ENCODE peak calls at places on chromosome 22, in four cellular contexts. One of them, this sample, is unnamed.

GRCh38 chr22:38953577-38954413 is 3.6 kb upstream of the APOBEC3A start:
- DNase-seq in nephron progenitor cell: no peak
- DNase-seq in HEK293T: no peak
- DNase-seq in stimulated activated CD4-positive, alpha-beta T cell treated with anti-CD3 and anti-CD28 coated beads, Interleukin-4, amount 100 ng/mL, for 48 hours: peak; percentile 77
- DNase-seq in this sample: no peak

GRCh38 chr22:27424319-27424718 is 377.2 kb downstream of the MN1 start:
- DNase-seq in nephron progenitor cell: no peak
- DNase-seq in HEK293T: no peak
- DNase-seq in stimulated activated CD4-positive, alpha-beta T cell treated with anti-CD3 and anti-CD28 coated beads, Interleukin-4, amount 100 ng/mL, for 48 hours: no peak
- DNase-seq in this sample: no peak

GRCh38 chr22:20963201-20964052 is 3.6 kb upstream of the AIFM3 start:
- DNase-seq in nephron progenitor cell: no peak
- DNase-seq in HEK293T: no peak
- DNase-seq in stimulated activated CD4-positive, alpha-beta T cell treated with anti-CD3 and anti-CD28 coated beads, Interleukin-4, amount 100 ng/mL, for 48 hours: no peak
- DNase-seq in this sample: no peak

GRCh38 chr22:18909556-18909955 is 3.4 kb downstream of the DGCR6 start:
- DNase-seq in HEK293T: no peak
- DNase-seq in stimulated activated CD4-positive, alpha-beta T cell treated with anti-CD3 and anti-CD28 coated beads, Interleukin-4, amount 100 ng/mL, for 48 hours: no peak
- DNase-seq in nephron progenitor cell: no peak
- DNase-seq in this sample: no peak

GRCh38 chr22:50399751-50400331 is 56.7 kb downstream of the PPP6R2 start:
- DNase-seq in nephron progenitor cell: peak; percentile 53
- DNase-seq in HEK293T: peak; percentile 54
- DNase-seq in stimulated activated CD4-positive, alpha-beta T cell treated with anti-CD3 and anti-CD28 coated beads, Interleukin-4, amount 100 ng/mL, for 48 hours: peak; percentile 15
- DNase-seq in this sample: peak; percentile 9

GRCh38 chr22:36201630-36202312 is at the start of gene APOL4:
- DNase-seq in stimulated activated CD4-positive, alpha-beta T cell treated with anti-CD3 and anti-CD28 coated beads, Interleukin-4, amount 100 ng/mL, for 48 hours: no peak
- DNase-seq in HEK293T: no peak
- DNase-seq in nephron progenitor cell: no peak
- DNase-seq in this sample: no peak

GRCh38 chr22:49224243-49224642 is 603.4 kb downstream of the BRD1 start:
- DNase-seq in nephron progenitor cell: no peak
- DNase-seq in stimulated activated CD4-positive, alpha-beta T cell treated with anti-CD3 and anti-CD28 coated beads, Interleukin-4, amount 100 ng/mL, for 48 hours: no peak
- DNase-seq in HEK293T: no peak
- DNase-seq in this sample: no peak

GRCh38 chr22:49168219-49168813 is 659.4 kb downstream of the BRD1 start:
- DNase-seq in stimulated activated CD4-positive, alpha-beta T cell treated with anti-CD3 and anti-CD28 coated beads, Interleukin-4, amount 100 ng/mL, for 48 hours: no peak
- DNase-seq in nephron progenitor cell: no peak
- DNase-seq in HEK293T: no peak
- DNase-seq in this sample: no peak

GRCh38 chr22:17228725-17229126 is 9.5 kb upstream of the ADA2 start:
- DNase-seq in stimulated activated CD4-positive, alpha-beta T cell treated with anti-CD3 and anti-CD28 coated beads, Interleukin-4, amount 100 ng/mL, for 48 hours: no peak
- DNase-seq in nephron progenitor cell: no peak
- DNase-seq in HEK293T: no peak
- DNase-seq in this sample: no peak

GRCh38 chr22:35783943-35784614 is 66.4 kb downstream of the APOL5 start:
- DNase-seq in stimulated activated CD4-positive, alpha-beta T cell treated with anti-CD3 and anti-CD28 coated beads, Interleukin-4, amount 100 ng/mL, for 48 hours: no peak
- DNase-seq in nephron progenitor cell: no peak
- DNase-seq in HEK293T: no peak
- DNase-seq in this sample: no peak

GRCh38 chr22:25573822-25574221 is 9.3 kb downstream of the GRK3 start:
- DNase-seq in nephron progenitor cell: no peak
- DNase-seq in HEK293T: no peak
- DNase-seq in stimulated activated CD4-positive, alpha-beta T cell treated with anti-CD3 and anti-CD28 coated beads, Interleukin-4, amount 100 ng/mL, for 48 hours: no peak
- DNase-seq in this sample: no peak

GRCh38 chr22:35312198-35313059 is 12.7 kb downstream of the TOM1 start:
- DNase-seq in stimulated activated CD4-positive, alpha-beta T cell treated with anti-CD3 and anti-CD28 coated beads, Interleukin-4, amount 100 ng/mL, for 48 hours: no peak
- DNase-seq in HEK293T: no peak
- DNase-seq in nephron progenitor cell: no peak
- DNase-seq in this sample: no peak

GRCh38 chr22:38309614-38310517 is 7.4 kb downstream of the CSNK1E start:
- DNase-seq in HEK293T: no peak
- DNase-seq in stimulated activated CD4-positive, alpha-beta T cell treated with anti-CD3 and anti-CD28 coated beads, Interleukin-4, amount 100 ng/mL, for 48 hours: no peak
- DNase-seq in nephron progenitor cell: no peak
- DNase-seq in this sample: no peak

GRCh38 chr22:22403306-22403705 is 105.2 kb downstream of the ZNF280B start:
- DNase-seq in HEK293T: no peak
- DNase-seq in stimulated activated CD4-positive, alpha-beta T cell treated with anti-CD3 and anti-CD28 coated beads, Interleukin-4, amount 100 ng/mL, for 48 hours: no peak
- DNase-seq in nephron progenitor cell: no peak
- DNase-seq in this sample: no peak

GRCh38 chr22:35629406-35630234 is 12.5 kb upstream of the MB start:
- DNase-seq in nephron progenitor cell: no peak
- DNase-seq in HEK293T: no peak
- DNase-seq in stimulated activated CD4-positive, alpha-beta T cell treated with anti-CD3 and anti-CD28 coated beads, Interleukin-4, amount 100 ng/mL, for 48 hours: peak; percentile 45
- DNase-seq in this sample: no peak

GRCh38 chr22:26673485-26673884 is 16.1 kb downstream of the MIAT start:
- DNase-seq in nephron progenitor cell: no peak
- DNase-seq in HEK293T: no peak
- DNase-seq in stimulated activated CD4-positive, alpha-beta T cell treated with anti-CD3 and anti-CD28 coated beads, Interleukin-4, amount 100 ng/mL, for 48 hours: no peak
- DNase-seq in this sample: no peak

GRCh38 chr22:46052331-46052771 is 75.4 kb upstream of the WNT7B start:
- DNase-seq in nephron progenitor cell: no peak
- DNase-seq in stimulated activated CD4-positive, alpha-beta T cell treated with anti-CD3 and anti-CD28 coated beads, Interleukin-4, amount 100 ng/mL, for 48 hours: no peak
- DNase-seq in HEK293T: no peak
- DNase-seq in this sample: no peak

GRCh38 chr22:34160117-34160758 is 240.0 kb upstream of the LARGE1 start:
- DNase-seq in stimulated activated CD4-positive, alpha-beta T cell treated with anti-CD3 and anti-CD28 coated beads, Interleukin-4, amount 100 ng/mL, for 48 hours: no peak
- DNase-seq in HEK293T: no peak
- DNase-seq in nephron progenitor cell: no peak
- DNase-seq in this sample: no peak

GRCh38 chr22:40654522-40655167 is 18.1 kb upstream of the MRTFA start:
- DNase-seq in nephron progenitor cell: no peak
- DNase-seq in stimulated activated CD4-positive, alpha-beta T cell treated with anti-CD3 and anti-CD28 coated beads, Interleukin-4, amount 100 ng/mL, for 48 hours: no peak
- DNase-seq in HEK293T: no peak
- DNase-seq in this sample: no peak

GRCh38 chr22:39183991-39184585 is 31.6 kb upstream of the CBX7 start:
- DNase-seq in nephron progenitor cell: no peak
- DNase-seq in stimulated activated CD4-positive, alpha-beta T cell treated with anti-CD3 and anti-CD28 coated beads, Interleukin-4, amount 100 ng/mL, for 48 hours: no peak
- DNase-seq in HEK293T: peak; percentile 24
- DNase-seq in this sample: no peak

GRCh38 chr22:31400023-31400397 is 606 bp downstream of the DRG1 start:
- DNase-seq in nephron progenitor cell: peak; percentile 8
- DNase-seq in HEK293T: no peak
- DNase-seq in stimulated activated CD4-positive, alpha-beta T cell treated with anti-CD3 and anti-CD28 coated beads, Interleukin-4, amount 100 ng/mL, for 48 hours: no peak
- DNase-seq in this sample: peak; percentile 9

GRCh38 chr22:49499433-49500075 is 328.1 kb downstream of the BRD1 start:
- DNase-seq in stimulated activated CD4-positive, alpha-beta T cell treated with anti-CD3 and anti-CD28 coated beads, Interleukin-4, amount 100 ng/mL, for 48 hours: no peak
- DNase-seq in nephron progenitor cell: no peak
- DNase-seq in HEK293T: no peak
- DNase-seq in this sample: no peak

GRCh38 chr22:39519681-39520053 is 695 bp upstream of the ATF4 start:
- DNase-seq in stimulated activated CD4-positive, alpha-beta T cell treated with anti-CD3 and anti-CD28 coated beads, Interleukin-4, amount 100 ng/mL, for 48 hours: peak; percentile 31
- DNase-seq in HEK293T: peak; percentile 61
- DNase-seq in nephron progenitor cell: no peak
- DNase-seq in this sample: no peak

GRCh38 chr22:23840026-23840425 is 1.2 kb upstream of the DERL3 start:
- DNase-seq in HEK293T: no peak
- DNase-seq in nephron progenitor cell: no peak
- DNase-seq in stimulated activated CD4-positive, alpha-beta T cell treated with anti-CD3 and anti-CD28 coated beads, Interleukin-4, amount 100 ng/mL, for 48 hours: no peak
- DNase-seq in this sample: no peak

GRCh38 chr22:43230983-43231723 is 44.2 kb upstream of the TTLL12 start:
- DNase-seq in stimulated activated CD4-positive, alpha-beta T cell treated with anti-CD3 and anti-CD28 coated beads, Interleukin-4, amount 100 ng/mL, for 48 hours: peak; percentile 48
- DNase-seq in nephron progenitor cell: peak; percentile 81
- DNase-seq in HEK293T: peak; percentile 87
- DNase-seq in this sample: peak; percentile 70

GRCh38 chr22:40512426-40513136 is 123.9 kb downstream of the MRTFA start:
- DNase-seq in nephron progenitor cell: no peak
- DNase-seq in HEK293T: no peak
- DNase-seq in stimulated activated CD4-positive, alpha-beta T cell treated with anti-CD3 and anti-CD28 coated beads, Interleukin-4, amount 100 ng/mL, for 48 hours: no peak
- DNase-seq in this sample: no peak

GRCh38 chr22:42000466-42000865 is 1.9 kb downstream of the WBP2NL start:
- DNase-seq in HEK293T: no peak
- DNase-seq in nephron progenitor cell: no peak
- DNase-seq in stimulated activated CD4-positive, alpha-beta T cell treated with anti-CD3 and anti-CD28 coated beads, Interleukin-4, amount 100 ng/mL, for 48 hours: no peak
- DNase-seq in this sample: no peak

GRCh38 chr22:30424471-30425326 is 869 bp upstream of the MTFP1 start:
- DNase-seq in nephron progenitor cell: no peak
- DNase-seq in stimulated activated CD4-positive, alpha-beta T cell treated with anti-CD3 and anti-CD28 coated beads, Interleukin-4, amount 100 ng/mL, for 48 hours: no peak
- DNase-seq in HEK293T: no peak
- DNase-seq in this sample: no peak

GRCh38 chr22:40376149-40376548 is 5.8 kb downstream of the SGSM3 start:
- DNase-seq in HEK293T: no peak
- DNase-seq in stimulated activated CD4-positive, alpha-beta T cell treated with anti-CD3 and anti-CD28 coated beads, Interleukin-4, amount 100 ng/mL, for 48 hours: no peak
- DNase-seq in nephron progenitor cell: no peak
- DNase-seq in this sample: no peak

GRCh38 chr22:36194971-36195370 is 6.6 kb downstream of the APOL4 start:
- DNase-seq in nephron progenitor cell: peak; percentile 48
- DNase-seq in stimulated activated CD4-positive, alpha-beta T cell treated with anti-CD3 and anti-CD28 coated beads, Interleukin-4, amount 100 ng/mL, for 48 hours: peak; percentile 19
- DNase-seq in HEK293T: peak; percentile 60
- DNase-seq in this sample: peak; percentile 29

GRCh38 chr22:38861170-38861874 is 10.7 kb downstream of the CBX6 start:
- DNase-seq in nephron progenitor cell: no peak
- DNase-seq in stimulated activated CD4-positive, alpha-beta T cell treated with anti-CD3 and anti-CD28 coated beads, Interleukin-4, amount 100 ng/mL, for 48 hours: no peak
- DNase-seq in HEK293T: no peak
- DNase-seq in this sample: no peak

GRCh38 chr22:49103314-49104052 is 724.2 kb downstream of the BRD1 start:
- DNase-seq in stimulated activated CD4-positive, alpha-beta T cell treated with anti-CD3 and anti-CD28 coated beads, Interleukin-4, amount 100 ng/mL, for 48 hours: no peak
- DNase-seq in HEK293T: no peak
- DNase-seq in nephron progenitor cell: no peak
- DNase-seq in this sample: no peak

GRCh38 chr22:16962501-16962900 is 45.5 kb downstream of the GAB4 start:
- DNase-seq in stimulated activated CD4-positive, alpha-beta T cell treated with anti-CD3 and anti-CD28 coated beads, Interleukin-4, amount 100 ng/mL, for 48 hours: no peak
- DNase-seq in nephron progenitor cell: no peak
- DNase-seq in HEK293T: no peak
- DNase-seq in this sample: no peak

GRCh38 chr22:38348751-38349496 is 31.7 kb upstream of the CSNK1E start:
- DNase-seq in nephron progenitor cell: no peak
- DNase-seq in stimulated activated CD4-positive, alpha-beta T cell treated with anti-CD3 and anti-CD28 coated beads, Interleukin-4, amount 100 ng/mL, for 48 hours: no peak
- DNase-seq in HEK293T: no peak
- DNase-seq in this sample: no peak

GRCh38 chr22:49827307-49827852 is 293 bp downstream of the BRD1 start:
- DNase-seq in nephron progenitor cell: peak; percentile 56
- DNase-seq in stimulated activated CD4-positive, alpha-beta T cell treated with anti-CD3 and anti-CD28 coated beads, Interleukin-4, amount 100 ng/mL, for 48 hours: no peak
- DNase-seq in HEK293T: peak; percentile 40
- DNase-seq in this sample: no peak

GRCh38 chr22:39383841-39384625 is 15.5 kb upstream of the TAB1 start:
- DNase-seq in HEK293T: no peak
- DNase-seq in stimulated activated CD4-positive, alpha-beta T cell treated with anti-CD3 and anti-CD28 coated beads, Interleukin-4, amount 100 ng/mL, for 48 hours: no peak
- DNase-seq in nephron progenitor cell: no peak
- DNase-seq in this sample: no peak

GRCh38 chr22:20324139-20324516 is 4.3 kb upstream of the DGCR6L start:
- DNase-seq in stimulated activated CD4-positive, alpha-beta T cell treated with anti-CD3 and anti-CD28 coated beads, Interleukin-4, amount 100 ng/mL, for 48 hours: peak; percentile 27
- DNase-seq in HEK293T: no peak
- DNase-seq in nephron progenitor cell: no peak
- DNase-seq in this sample: no peak

This sample was measured in neuronal stem cell.